ENCODE peak calls at places on chromosome 5, in four cellular contexts. B is PC-3, D is SW480, K is mesenchymal stem cell. H is an unnamed sample.

GRCh38 chr5:132364319-132364718 is 5.2 kb upstream of the SLC22A5 start:
- DNase-seq in K (peak; percentile 10), D (no peak), B (peak; percentile 80), H (peak; percentile 89)

GRCh38 chr5:24788829-24789509 is 144.2 kb upstream of the CDH10 start:
- DNase-seq in K (peak; percentile 66), B (peak; percentile 92), D (no peak), H (no peak)

GRCh38 chr5:170315154-170315553 is 17.6 kb upstream of the LCP2 start:
- DNase-seq in K (peak; percentile 12), B (no peak), D (no peak), H (no peak)

GRCh38 chr5:69367697-69368279 is 1.5 kb downstream of the AK6 start:
- DNase-seq in D (no peak), B (peak; percentile 4), K (peak; percentile 11), H (no peak)

GRCh38 chr5:148542812-148543211 is 111.5 kb downstream of the HTR4 start:
- DNase-seq in D (no peak), B (no peak), K (peak; percentile 10), H (no peak)

GRCh38 chr5:149824851-149825250 is 94.7 kb downstream of the PPARGC1B start:
- DNase-seq in K (peak; percentile 30), B (no peak), D (no peak), H (no peak)

GRCh38 chr5:375921-376871 is 54.7 kb downstream of the AHRR start:
- DNase-seq in K (no peak), D (no peak), B (no peak), H (no peak)

GRCh38 chr5:145562931-145563330 is 272.2 kb downstream of the PRELID2 start:
- DNase-seq in D (no peak), K (no peak), B (no peak), H (no peak)

GRCh38 chr5:41878173-41878572 is 7.9 kb upstream of the OXCT1 start:
- DNase-seq in K (no peak), B (no peak), D (no peak), H (no peak)

GRCh38 chr5:15791859-15792258 is 291.9 kb downstream of the FBXL7 start:
- DNase-seq in K (no peak), D (no peak), B (no peak), H (peak; percentile 65)

GRCh38 chr5:6525910-6526309 is 77.3 kb downstream of the UBE2QL1 start:
- DNase-seq in D (peak; percentile 73), B (peak; percentile 92), K (no peak), H (no peak)

GRCh38 chr5:162496080-162496808 is 428.7 kb downstream of the GABRG2 start:
- DNase-seq in B (peak; percentile 44), K (no peak), D (no peak), H (no peak)

GRCh38 chr5:18281947-18282557 is 647.8 kb downstream of the TAF11L14 start:
- DNase-seq in B (peak; percentile 65), K (peak; percentile 61), D (peak; percentile 75), H (peak; percentile 69)

GRCh38 chr5:138461343-138462125 is 3.7 kb upstream of the EGR1 start:
- DNase-seq in K (peak; percentile 86), D (peak; percentile 52), B (peak; percentile 27), H (peak; percentile 89)

GRCh38 chr5:122429545-122430327 is 117.7 kb downstream of the SNCAIP start:
- DNase-seq in B (no peak), D (no peak), K (no peak), H (no peak)

GRCh38 chr5:56681346-56681745 is 134.0 kb upstream of the MAP3K1 start:
- DNase-seq in B (no peak), K (no peak), D (no peak), H (peak; percentile 78)

GRCh38 chr5:55151923-55152842 is 7.8 kb upstream of the GPX8 start:
- DNase-seq in K (peak; percentile 51), B (peak; percentile 75), D (no peak), H (peak; percentile 63)

GRCh38 chr5:160930361-160930760 is 78.3 kb upstream of the ATP10B start:
- DNase-seq in K (no peak), B (no peak), D (no peak), H (no peak)